ENCODE peak calls at places on chromosomes 5 and 9, in seven cellular contexts. One of them, this sample, is unnamed.

GRCh38 chr9:14396171-14396570 is 82.2 kb upstream of the NFIB start:
- DNase-seq in gastrocnemius medialis: peak; percentile 47
- DNase-seq in Peyer's patch: no peak
- DNase-seq in body of pancreas: no peak
- DNase-seq in esophagus squamous epithelium: no peak
- DNase-seq in kidney: no peak
- DNase-seq in heart right ventricle: peak; percentile 16
- DNase-seq in this sample: no peak

GRCh38 chr5:16995372-16995771 is 59.3 kb upstream of the MYO10 start:
- DNase-seq in heart right ventricle: no peak
- DNase-seq in esophagus squamous epithelium: no peak
- DNase-seq in kidney: no peak
- DNase-seq in gastrocnemius medialis: no peak
- DNase-seq in body of pancreas: no peak
- DNase-seq in Peyer's patch: no peak
- DNase-seq in this sample: no peak

GRCh38 chr5:56019306-56020272 is 24.8 kb upstream of the IL6ST start:
- DNase-seq in heart right ventricle: no peak
- DNase-seq in body of pancreas: no peak
- DNase-seq in gastrocnemius medialis: no peak
- DNase-seq in kidney: no peak
- DNase-seq in Peyer's patch: no peak
- DNase-seq in esophagus squamous epithelium: no peak
- DNase-seq in this sample: no peak

GRCh38 chr9:3760031-3760430 is 234.2 kb upstream of the RFX3 start:
- DNase-seq in esophagus squamous epithelium: no peak
- DNase-seq in kidney: no peak
- DNase-seq in gastrocnemius medialis: no peak
- DNase-seq in body of pancreas: no peak
- DNase-seq in Peyer's patch: no peak
- DNase-seq in heart right ventricle: no peak
- DNase-seq in this sample: no peak

GRCh38 chr9:72292874-72293607 is 72.0 kb downstream of the ZFAND5 start:
- DNase-seq in Peyer's patch: no peak
- DNase-seq in gastrocnemius medialis: no peak
- DNase-seq in kidney: no peak
- DNase-seq in esophagus squamous epithelium: no peak
- DNase-seq in body of pancreas: no peak
- DNase-seq in heart right ventricle: no peak
- DNase-seq in this sample: no peak

GRCh38 chr5:2255915-2256645 is 373.4 kb upstream of the IRX4 start:
- DNase-seq in esophagus squamous epithelium: no peak
- DNase-seq in kidney: no peak
- DNase-seq in heart right ventricle: no peak
- DNase-seq in gastrocnemius medialis: no peak
- DNase-seq in Peyer's patch: no peak
- DNase-seq in body of pancreas: no peak
- DNase-seq in this sample: no peak

GRCh38 chr9:78291240-78291915 is 5.5 kb upstream of the PSAT1 start:
- DNase-seq in kidney: no peak
- DNase-seq in gastrocnemius medialis: no peak
- DNase-seq in body of pancreas: no peak
- DNase-seq in esophagus squamous epithelium: no peak
- DNase-seq in Peyer's patch: no peak
- DNase-seq in heart right ventricle: no peak
- DNase-seq in this sample: no peak

GRCh38 chr9:21252727-21253547 is 13.1 kb upstream of the IFNA14 start:
- DNase-seq in body of pancreas: no peak
- DNase-seq in heart right ventricle: no peak
- DNase-seq in gastrocnemius medialis: peak; percentile 23
- DNase-seq in kidney: peak; percentile 53
- DNase-seq in esophagus squamous epithelium: no peak
- DNase-seq in Peyer's patch: no peak
- DNase-seq in this sample: no peak

GRCh38 chr5:61631438-61631941 is 299.4 kb downstream of the ZSWIM6 start:
- DNase-seq in heart right ventricle: peak; percentile 72
- DNase-seq in Peyer's patch: no peak
- DNase-seq in esophagus squamous epithelium: no peak
- DNase-seq in body of pancreas: peak; percentile 30
- DNase-seq in gastrocnemius medialis: no peak
- DNase-seq in kidney: no peak
- DNase-seq in this sample: no peak

DNA sequence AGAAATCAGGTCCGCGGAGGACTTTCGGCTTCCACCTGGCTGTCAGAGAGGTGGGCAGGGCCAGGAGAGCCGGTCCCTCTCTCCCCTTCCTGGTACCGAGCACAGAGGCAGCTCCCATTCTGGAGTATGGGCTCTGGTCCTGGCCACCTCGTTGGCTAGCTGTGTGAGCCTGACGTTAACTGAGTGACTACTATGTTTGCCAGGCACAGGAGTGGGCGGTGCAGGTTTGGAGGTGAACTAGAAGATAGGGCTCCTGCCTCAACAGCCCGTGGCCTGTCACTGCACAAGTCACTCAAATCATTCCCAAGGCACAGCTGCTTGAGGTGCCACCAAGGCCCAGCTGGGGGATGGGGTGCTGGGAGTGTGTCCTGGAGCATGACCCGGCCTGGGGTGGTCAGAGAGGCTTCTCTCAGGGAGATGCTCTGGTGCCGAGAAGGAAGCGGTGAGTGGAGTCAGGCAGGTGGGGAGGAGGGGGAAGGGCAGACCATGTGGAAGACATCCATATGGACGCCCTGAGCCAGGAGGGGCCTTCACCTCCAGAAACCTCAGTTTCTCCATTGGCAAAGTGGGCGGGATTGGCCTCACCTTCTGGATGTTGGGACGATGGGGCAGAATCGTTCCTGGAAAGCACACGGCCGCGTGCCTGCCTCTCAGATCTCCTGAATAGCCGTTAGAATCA is 39.5 kb downstream of the NCS1 start:
- DNase-seq in Peyer's patch: no peak
- DNase-seq in body of pancreas: no peak
- DNase-seq in heart right ventricle: no peak
- DNase-seq in esophagus squamous epithelium: no peak
- DNase-seq in kidney: no peak
- DNase-seq in gastrocnemius medialis: no peak
- DNase-seq in this sample: no peak
- H3K27ac ChIP-seq in Peyer's patch: no peak overlapping the region
- H3K27ac ChIP-seq in body of pancreas: no peak overlapping the region
- H3K27ac ChIP-seq in heart right ventricle: no peak overlapping the region
- H3K27ac ChIP-seq in esophagus squamous epithelium: peak overlapping the region; percentile 59
- H3K27ac ChIP-seq in kidney: no peak overlapping the region
- H3K27ac ChIP-seq in gastrocnemius medialis: no peak overlapping the region
- H3K27ac ChIP-seq in this sample: no peak overlapping the region

GRCh38 chr5:142924135-142924883 is 154.1 kb downstream of the ARHGAP26 start:
- DNase-seq in Peyer's patch: no peak
- DNase-seq in kidney: no peak
- DNase-seq in body of pancreas: no peak
- DNase-seq in heart right ventricle: no peak
- DNase-seq in esophagus squamous epithelium: no peak
- DNase-seq in gastrocnemius medialis: no peak
- DNase-seq in this sample: no peak
- H3K4me3 ChIP-seq in Peyer's patch: no peak overlapping the region
- H3K4me3 ChIP-seq in kidney: no peak overlapping the region
- H3K4me3 ChIP-seq in body of pancreas: no peak overlapping the region
- H3K4me3 ChIP-seq in heart right ventricle: no peak overlapping the region
- H3K4me3 ChIP-seq in esophagus squamous epithelium: no peak overlapping the region
- H3K4me3 ChIP-seq in gastrocnemius medialis: no peak overlapping the region
- H3K4me3 ChIP-seq in this sample: no peak overlapping the region

DNA sequence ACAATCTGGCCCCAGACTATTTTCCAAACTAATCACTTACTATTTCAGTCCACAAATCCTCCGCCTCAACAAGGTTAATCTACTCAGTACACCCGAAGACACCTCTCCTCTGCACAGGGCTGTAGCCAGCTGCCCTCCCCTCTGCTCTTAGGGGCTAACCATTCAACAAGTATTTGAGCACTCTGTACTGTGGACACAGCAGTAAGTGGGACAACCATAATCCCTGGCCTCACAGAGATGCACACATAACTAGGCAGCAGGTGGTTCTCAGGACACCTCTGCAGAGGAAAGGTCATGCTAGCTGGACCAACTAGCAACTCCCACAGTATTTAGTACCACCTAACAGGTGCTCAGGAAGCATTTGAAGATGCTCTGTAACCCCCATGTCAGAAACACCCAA is 5.5 kb downstream of the CAMSAP1 start:
- DNase-seq in body of pancreas: no peak
- DNase-seq in gastrocnemius medialis: no peak
- DNase-seq in Peyer's patch: no peak
- DNase-seq in esophagus squamous epithelium: no peak
- DNase-seq in heart right ventricle: no peak
- DNase-seq in kidney: no peak
- DNase-seq in this sample: no peak
- H3K4me1 ChIP-seq in body of pancreas: peaks cover 25% of the 10 kb centered on the region
- H3K4me1 ChIP-seq in gastrocnemius medialis: peaks cover 60% of the 10 kb centered on the region
- H3K4me1 ChIP-seq in Peyer's patch: no peaks in the 10 kb centered on the region
- H3K4me1 ChIP-seq in esophagus squamous epithelium: peaks cover 35% of the 10 kb centered on the region
- H3K4me1 ChIP-seq in heart right ventricle: peaks cover 12% of the 10 kb centered on the region
- H3K4me1 ChIP-seq in kidney: peaks cover 8% of the 10 kb centered on the region
- H3K4me1 ChIP-seq in this sample: peaks cover 17% of the 10 kb centered on the region

DNA sequence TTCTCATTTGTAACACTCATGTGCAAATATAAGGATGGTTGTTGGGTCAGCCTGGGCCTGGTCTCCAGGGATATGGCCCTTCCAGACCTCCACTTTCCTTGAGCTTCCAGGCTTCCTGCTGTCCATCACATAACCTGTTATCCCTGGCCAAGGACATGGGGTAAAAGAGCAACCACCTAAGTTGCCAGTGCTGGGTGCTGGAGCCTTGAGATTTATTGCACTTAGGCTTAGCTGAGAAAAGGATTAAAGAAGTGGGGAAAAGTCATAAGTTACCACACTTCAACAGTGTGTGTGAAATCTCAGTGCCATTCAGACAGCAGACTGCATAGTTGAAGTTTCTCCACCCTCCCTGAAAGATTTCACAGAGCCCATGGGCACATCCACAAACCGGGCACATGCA is 58.6 kb upstream of the PANK3 start:
- DNase-seq in gastrocnemius medialis: no peak
- DNase-seq in kidney: no peak
- DNase-seq in body of pancreas: no peak
- DNase-seq in esophagus squamous epithelium: no peak
- DNase-seq in heart right ventricle: no peak
- DNase-seq in Peyer's patch: no peak
- DNase-seq in this sample: no peak
- H3K27ac ChIP-seq in gastrocnemius medialis: no peak overlapping the region
- H3K27ac ChIP-seq in kidney: no peak overlapping the region
- H3K27ac ChIP-seq in body of pancreas: no peak overlapping the region
- H3K27ac ChIP-seq in esophagus squamous epithelium: no peak overlapping the region
- H3K27ac ChIP-seq in heart right ventricle: no peak overlapping the region
- H3K27ac ChIP-seq in Peyer's patch: no peak overlapping the region
- H3K27ac ChIP-seq in this sample: no peak overlapping the region